ENCODE peak calls at places on chromosomes 13 and 19, in five cellular contexts. Q is tibial artery, Y is tibial nerve, P is HT1080, E is NCI-H1694. L is an unnamed sample.
A peak's percentile ranks its signal among the peaks of the same experiment; 100 is the strongest.

GRCh38 chr13:84917252-84917878 is 881.9 kb downstream of the SLITRK6 start:
- DNase-seq in Q (no peak), Y (no peak), P (no peak), E (peak; percentile 23), L (no peak)

GRCh38 chr13:104920091-104920490 is 1615.4 kb downstream of the EFNB2 start:
- DNase-seq in Q (no peak), Y (no peak), P (peak; percentile 38), E (no peak), L (no peak)

GRCh38 chr13:85652536-85652935 is 146.7 kb downstream of the SLITRK6 start:
- DNase-seq in Q (no peak), Y (no peak), P (no peak), E (no peak), L (no peak)

GRCh38 chr13:101354895-101355294 is 61.4 kb downstream of the NALCN start:
- DNase-seq in Q (no peak), Y (no peak), P (no peak), E (no peak), L (no peak)

GRCh38 chr19:55452381-55453325 is 8.8 kb downstream of the ISOC2 start:
- DNase-seq in Q (no peak), Y (peak; percentile 56), P (no peak), E (peak; percentile 86), L (peak; percentile 90)

GRCh38 chr13:73177911-73178565 is 119.2 kb downstream of the KLF5 start:
- DNase-seq in Q (no peak), Y (no peak), P (no peak), E (no peak), L (no peak)

GRCh38 chr19:3670258-3670795 is 29.9 kb downstream of the PIP5K1C start:
- DNase-seq in Q (peak; percentile 98), Y (peak; percentile 87), P (no peak), E (no peak), L (peak; percentile 78)

GRCh38 chr13:41222259-41222852 is 28.0 kb upstream of the KBTBD7 start:
- DNase-seq in Q (no peak), Y (peak; percentile 77), P (peak; percentile 54), E (peak; percentile 46), L (no peak)

GRCh38 chr13:73754727-73755292 is 379.4 kb downstream of the KLF12 start:
- DNase-seq in Q (no peak), Y (peak; percentile 79), P (peak; percentile 71), E (peak; percentile 83), L (no peak)

GRCh38 chr13:79987323-79987722 is 353.6 kb downstream of the SPRY2 start:
- DNase-seq in Q (no peak), Y (no peak), P (peak; percentile 34), E (no peak), L (no peak)

GRCh38 chr19:12783226-12783848 is 7.9 kb upstream of the JUNB start:
- DNase-seq in Q (no peak), Y (no peak), P (no peak), E (no peak), L (no peak)

GRCh38 chr13:114101831-114102520 is 30.4 kb downstream of the RASA3 start:
- DNase-seq in Q (peak; percentile 62), Y (no peak), P (no peak), E (no peak), L (peak; percentile 52)

GRCh38 chr13:76296751-76297150 is 589.5 kb downstream of the KCTD12 start:
- DNase-seq in Q (no peak), Y (no peak), P (no peak), E (no peak), L (no peak)

L was measured in psoas muscle.